ENCODE peak calls at places on chromosomes 1 and 21, in five cellular contexts. One of them, this sample, is unnamed.

GRCh38 chr1:115230281-115230680 is 107.8 kb downstream of the NGF start:
- DNase-seq in GM04504: no peak
- DNase-seq in Daoy: no peak
- DNase-seq in coronary artery: no peak
- DNase-seq in effector CD4-positive, alpha-beta T cell: no peak
- DNase-seq in this sample: no peak

GRCh38 chr1:167861664-167862381 is 52.1 kb downstream of the ADCY10 start:
- DNase-seq in GM04504: no peak
- DNase-seq in Daoy: no peak
- DNase-seq in coronary artery: no peak
- DNase-seq in effector CD4-positive, alpha-beta T cell: no peak
- DNase-seq in this sample: no peak

GRCh38 chr1:210250998-210251679 is 18.5 kb downstream of the SERTAD4 start:
- DNase-seq in GM04504: no peak
- DNase-seq in Daoy: peak; percentile 87
- DNase-seq in coronary artery: no peak
- DNase-seq in effector CD4-positive, alpha-beta T cell: no peak
- DNase-seq in this sample: no peak

GRCh38 chr1:78599294-78599693 is 21.0 kb upstream of the IFI44L start:
- DNase-seq in GM04504: no peak
- DNase-seq in Daoy: no peak
- DNase-seq in coronary artery: no peak
- DNase-seq in effector CD4-positive, alpha-beta T cell: no peak
- DNase-seq in this sample: no peak

GRCh38 chr1:153648000-153648643 is 10.4 kb upstream of the SNAPIN start:
- DNase-seq in GM04504: no peak
- DNase-seq in Daoy: no peak
- DNase-seq in coronary artery: no peak
- DNase-seq in effector CD4-positive, alpha-beta T cell: no peak
- DNase-seq in this sample: no peak

GRCh38 chr1:66119148-66119547 is 326.5 kb downstream of the PDE4B start:
- DNase-seq in GM04504: no peak
- DNase-seq in Daoy: no peak
- DNase-seq in coronary artery: no peak
- DNase-seq in effector CD4-positive, alpha-beta T cell: no peak
- DNase-seq in this sample: no peak

GRCh38 chr1:200258447-200259375 is 151.1 kb downstream of the ZNF281 start:
- DNase-seq in GM04504: no peak
- DNase-seq in Daoy: peak; percentile 21
- DNase-seq in coronary artery: no peak
- DNase-seq in effector CD4-positive, alpha-beta T cell: no peak
- DNase-seq in this sample: no peak

GRCh38 chr1:154794608-154795007 is 75.5 kb downstream of the KCNN3 start:
- DNase-seq in GM04504: no peak
- DNase-seq in Daoy: no peak
- DNase-seq in coronary artery: no peak
- DNase-seq in effector CD4-positive, alpha-beta T cell: no peak
- DNase-seq in this sample: no peak

GRCh38 chr1:75136921-75137641 is 2.9 kb downstream of the LHX8 start:
- DNase-seq in GM04504: no peak
- DNase-seq in Daoy: peak; percentile 16
- DNase-seq in coronary artery: no peak
- DNase-seq in effector CD4-positive, alpha-beta T cell: no peak
- DNase-seq in this sample: no peak

GRCh38 chr1:214632091-214632490 is 29.1 kb downstream of the CENPF start:
- DNase-seq in GM04504: no peak
- DNase-seq in Daoy: no peak
- DNase-seq in coronary artery: no peak
- DNase-seq in effector CD4-positive, alpha-beta T cell: peak; percentile 37
- DNase-seq in this sample: no peak

GRCh38 chr1:205376739-205377138 is 20.0 kb upstream of the KLHDC8A start:
- DNase-seq in GM04504: no peak
- DNase-seq in Daoy: peak; percentile 73
- DNase-seq in coronary artery: no peak
- DNase-seq in effector CD4-positive, alpha-beta T cell: no peak
- DNase-seq in this sample: no peak

GRCh38 chr1:201191723-201192477 is 1.3 kb downstream of the IGFN1 start:
- DNase-seq in GM04504: peak; percentile 64
- DNase-seq in Daoy: peak; percentile 93
- DNase-seq in coronary artery: no peak
- DNase-seq in effector CD4-positive, alpha-beta T cell: no peak
- DNase-seq in this sample: no peak

GRCh38 chr1:46333300-46334029 is 7.1 kb upstream of the NSUN4 start:
- DNase-seq in GM04504: no peak
- DNase-seq in Daoy: no peak
- DNase-seq in coronary artery: no peak
- DNase-seq in effector CD4-positive, alpha-beta T cell: no peak
- DNase-seq in this sample: no peak

GRCh38 chr1:7409278-7409677 is 361.8 kb upstream of the VAMP3 start:
- DNase-seq in GM04504: no peak
- DNase-seq in Daoy: no peak
- DNase-seq in coronary artery: peak; percentile 21
- DNase-seq in effector CD4-positive, alpha-beta T cell: no peak
- DNase-seq in this sample: no peak

GRCh38 chr1:181397841-181398240 is 85.5 kb upstream of the CACNA1E start:
- DNase-seq in GM04504: no peak
- DNase-seq in Daoy: no peak
- DNase-seq in coronary artery: no peak
- DNase-seq in effector CD4-positive, alpha-beta T cell: no peak
- DNase-seq in this sample: no peak

GRCh38 chr1:41882068-41882477 is 36.6 kb downstream of the HIVEP3 start:
- DNase-seq in GM04504: no peak
- DNase-seq in Daoy: no peak
- DNase-seq in coronary artery: no peak
- DNase-seq in effector CD4-positive, alpha-beta T cell: no peak
- DNase-seq in this sample: no peak

GRCh38 chr1:31763671-31764306 is 351 bp downstream of the ADGRB2 start:
- DNase-seq in GM04504: no peak
- DNase-seq in Daoy: no peak
- DNase-seq in coronary artery: no peak
- DNase-seq in effector CD4-positive, alpha-beta T cell: no peak
- DNase-seq in this sample: peak; percentile 36

GRCh38 chr1:59128784-59129227 is 168.1 kb upstream of the FGGY start:
- DNase-seq in GM04504: peak; percentile 67
- DNase-seq in Daoy: peak; percentile 81
- DNase-seq in coronary artery: no peak
- DNase-seq in effector CD4-positive, alpha-beta T cell: no peak
- DNase-seq in this sample: no peak

GRCh38 chr1:210418863-210419641 is 90.3 kb downstream of the HHAT start:
- DNase-seq in GM04504: no peak
- DNase-seq in Daoy: no peak
- DNase-seq in coronary artery: no peak
- DNase-seq in effector CD4-positive, alpha-beta T cell: no peak
- DNase-seq in this sample: no peak

GRCh38 chr1:83641828-83642443 is 357.0 kb downstream of the TTLL7 start:
- DNase-seq in GM04504: no peak
- DNase-seq in Daoy: no peak
- DNase-seq in coronary artery: no peak
- DNase-seq in effector CD4-positive, alpha-beta T cell: no peak
- DNase-seq in this sample: no peak

GRCh38 chr1:33169290-33170055 is 12.4 kb downstream of the TRIM62 start:
- DNase-seq in GM04504: no peak
- DNase-seq in Daoy: no peak
- DNase-seq in coronary artery: no peak
- DNase-seq in effector CD4-positive, alpha-beta T cell: no peak
- DNase-seq in this sample: no peak

GRCh38 chr1:43272161-43272560 is 2.4 kb downstream of the TMEM125 start:
- DNase-seq in GM04504: no peak
- DNase-seq in Daoy: no peak
- DNase-seq in coronary artery: peak; percentile 47
- DNase-seq in effector CD4-positive, alpha-beta T cell: no peak
- DNase-seq in this sample: no peak

GRCh38 chr1:181396171-181396670 is 87.1 kb upstream of the CACNA1E start:
- DNase-seq in GM04504: no peak
- DNase-seq in Daoy: no peak
- DNase-seq in coronary artery: no peak
- DNase-seq in effector CD4-positive, alpha-beta T cell: peak; percentile 33
- DNase-seq in this sample: no peak

GRCh38 chr1:172095831-172096230 is 254.5 kb downstream of the DNM3 start:
- DNase-seq in GM04504: no peak
- DNase-seq in Daoy: no peak
- DNase-seq in coronary artery: no peak
- DNase-seq in effector CD4-positive, alpha-beta T cell: no peak
- DNase-seq in this sample: no peak

GRCh38 chr1:228990906-228991569 is 255.8 kb downstream of the RHOU start:
- DNase-seq in GM04504: no peak
- DNase-seq in Daoy: no peak
- DNase-seq in coronary artery: no peak
- DNase-seq in effector CD4-positive, alpha-beta T cell: no peak
- DNase-seq in this sample: no peak

GRCh38 chr1:117654485-117655219 is 48.8 kb downstream of the TENT5C start:
- DNase-seq in GM04504: no peak
- DNase-seq in Daoy: no peak
- DNase-seq in coronary artery: no peak
- DNase-seq in effector CD4-positive, alpha-beta T cell: no peak
- DNase-seq in this sample: no peak

GRCh38 chr1:103788377-103788776 is 38.7 kb downstream of the AMY1C start:
- DNase-seq in GM04504: peak; percentile 0
- DNase-seq in Daoy: no peak
- DNase-seq in coronary artery: no peak
- DNase-seq in effector CD4-positive, alpha-beta T cell: no peak
- DNase-seq in this sample: no peak

GRCh38 chr1:153728305-153729066 is 636 bp downstream of the INTS3 start:
- DNase-seq in GM04504: no peak
- DNase-seq in Daoy: peak; percentile 33
- DNase-seq in coronary artery: peak; percentile 79
- DNase-seq in effector CD4-positive, alpha-beta T cell: peak; percentile 28
- DNase-seq in this sample: no peak

GRCh38 chr1:60596791-60597748 is 485.3 kb upstream of the NFIA start:
- DNase-seq in GM04504: no peak
- DNase-seq in Daoy: no peak
- DNase-seq in coronary artery: no peak
- DNase-seq in effector CD4-positive, alpha-beta T cell: no peak
- DNase-seq in this sample: no peak

GRCh38 chr1:15456313-15456954 is at the start of gene CELA2A:
- DNase-seq in GM04504: no peak
- DNase-seq in Daoy: no peak
- DNase-seq in coronary artery: no peak
- DNase-seq in effector CD4-positive, alpha-beta T cell: no peak
- DNase-seq in this sample: no peak

GRCh38 chr1:91307784-91308409 is 96.7 kb downstream of the HFM1 start:
- DNase-seq in GM04504: no peak
- DNase-seq in Daoy: no peak
- DNase-seq in coronary artery: no peak
- DNase-seq in effector CD4-positive, alpha-beta T cell: no peak
- DNase-seq in this sample: no peak

GRCh38 chr1:225321784-225322183 is 106.1 kb downstream of the LBR start:
- DNase-seq in GM04504: no peak
- DNase-seq in Daoy: no peak
- DNase-seq in coronary artery: no peak
- DNase-seq in effector CD4-positive, alpha-beta T cell: no peak
- DNase-seq in this sample: no peak

GRCh38 chr1:42392923-42393848 is 12.6 kb downstream of the RIMKLA start:
- DNase-seq in GM04504: no peak
- DNase-seq in Daoy: peak; percentile 15
- DNase-seq in coronary artery: no peak
- DNase-seq in effector CD4-positive, alpha-beta T cell: no peak
- DNase-seq in this sample: no peak

GRCh38 chr1:184972281-184973055 is 1.8 kb downstream of the NIBAN1 start:
- DNase-seq in GM04504: no peak
- DNase-seq in Daoy: peak; percentile 18
- DNase-seq in coronary artery: no peak
- DNase-seq in effector CD4-positive, alpha-beta T cell: no peak
- DNase-seq in this sample: no peak

GRCh38 chr21:31310750-31311149 is 33.3 kb downstream of the TIAM1 start:
- DNase-seq in GM04504: no peak
- DNase-seq in Daoy: no peak
- DNase-seq in coronary artery: no peak
- DNase-seq in effector CD4-positive, alpha-beta T cell: no peak
- DNase-seq in this sample: no peak

GRCh38 chr1:15833069-15833679 is 14.3 kb upstream of the SPEN start:
- DNase-seq in GM04504: no peak
- DNase-seq in Daoy: peak; percentile 79
- DNase-seq in coronary artery: no peak
- DNase-seq in effector CD4-positive, alpha-beta T cell: peak; percentile 38
- DNase-seq in this sample: no peak

GRCh38 chr1:30817548-30817947 is 60.0 kb upstream of the LAPTM5 start:
- DNase-seq in GM04504: no peak
- DNase-seq in Daoy: no peak
- DNase-seq in coronary artery: no peak
- DNase-seq in effector CD4-positive, alpha-beta T cell: no peak
- DNase-seq in this sample: no peak

GRCh38 chr1:23651069-23651808 is 40.4 kb upstream of the RPL11 start:
- DNase-seq in GM04504: no peak
- DNase-seq in Daoy: peak; percentile 56
- DNase-seq in coronary artery: no peak
- DNase-seq in effector CD4-positive, alpha-beta T cell: no peak
- DNase-seq in this sample: no peak

This sample was measured in activated gamma-delta T cell.